ENCODE peak calls at places on chromosomes 7 and 10, in seven cellular contexts. T, V, M, Q, Z, B and O are unnamed samples.

GRCh38 chr7:134696261-134696660 is 49.6 kb downstream of the BPGM start:
- DNase-seq in Q (no peak), M (no peak), B (no peak), Z (no peak), V (no peak), T (no peak), O (no peak)

GRCh38 chr10:22697799-22698198 is 16.6 kb downstream of the PIP4K2A start:
- DNase-seq in Q (no peak), T (no peak), M (no peak), Z (no peak), B (no peak), V (no peak), O (no peak)

GRCh38 chr7:69837387-69838068 is 239.3 kb downstream of the AUTS2 start:
- DNase-seq in Q (no peak), Z (no peak), V (no peak), B (no peak), M (no peak), T (no peak), O (no peak)

GRCh38 chr7:94067506-94067905 is 63.4 kb upstream of the BET1 start:
- DNase-seq in V (no peak), T (no peak), M (no peak), Q (peak), Z (no peak), B (no peak), O (no peak)

GRCh38 chr10:117587036-117587435 is 44.5 kb downstream of the EMX2 start:
- DNase-seq in T (no peak), V (no peak), Q (no peak), Z (no peak), B (no peak), M (no peak), O (no peak)

GRCh38 chr10:24463683-24464426 is 254.9 kb downstream of the KIAA1217 start:
- DNase-seq in V (no peak), Z (peak), Q (peak), M (no peak), T (no peak), B (no peak), O (no peak)

GRCh38 chr7:636396-636795 is 90.1 kb upstream of the DNAAF5 start:
- DNase-seq in T (peak), M (peak), Z (no peak), Q (no peak), V (peak), B (no peak), O (no peak)

GRCh38 chr10:116472874-116473273 is 45.2 kb downstream of the PNLIPRP3 start:
- DNase-seq in V (no peak), B (no peak), Q (peak), Z (no peak), T (no peak), M (no peak), O (no peak)

DNA sequence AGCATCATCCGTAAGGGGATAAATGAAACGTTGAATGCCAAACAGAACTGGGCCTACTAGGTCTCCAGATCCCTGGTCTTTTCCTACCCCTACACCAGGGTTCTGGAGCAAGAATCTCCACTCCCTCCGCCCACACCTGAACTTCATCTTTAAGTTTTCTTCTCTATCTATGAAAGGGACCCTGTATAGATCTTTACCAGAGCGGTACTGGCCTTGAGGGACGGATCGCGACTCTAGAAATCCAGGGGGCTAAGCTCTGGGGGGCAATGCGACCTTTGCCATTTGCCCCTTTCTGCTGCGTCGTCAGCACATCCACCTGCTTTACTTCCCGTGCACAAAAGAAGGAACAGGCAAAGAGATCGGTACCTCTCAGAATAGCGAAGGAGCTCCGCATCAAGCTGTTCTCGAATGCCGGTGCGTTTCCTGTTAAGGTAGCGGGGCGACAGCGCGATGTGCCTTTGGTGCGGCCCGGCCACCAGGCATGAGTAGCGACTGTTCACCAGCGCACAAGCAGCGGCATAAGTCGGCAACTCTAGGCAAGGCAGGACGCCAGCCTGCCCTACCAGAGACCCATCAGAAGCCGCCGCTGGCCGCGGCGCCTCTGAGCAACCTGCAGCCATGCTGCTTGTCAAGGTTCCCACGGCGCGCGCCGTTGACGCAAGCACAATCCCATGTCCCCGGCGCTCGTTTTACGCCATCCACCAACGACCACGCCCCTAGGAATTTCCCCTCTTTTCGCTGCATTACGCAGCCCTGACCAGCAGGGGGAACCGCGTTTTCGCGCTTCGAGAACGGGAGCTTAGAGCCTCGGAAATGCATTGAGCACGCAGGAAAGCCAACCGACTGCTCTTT is at the start of gene POLR1F:
- DNase-seq in B (peak), Q (peak), V (peak), Z (peak), M (peak), T (peak), O (peak)
- TF ChIP-seq POLR2A in B (peak), Q (peak), V (peak), Z (peak), M (peak), T (peak), O (peak)

DNA sequence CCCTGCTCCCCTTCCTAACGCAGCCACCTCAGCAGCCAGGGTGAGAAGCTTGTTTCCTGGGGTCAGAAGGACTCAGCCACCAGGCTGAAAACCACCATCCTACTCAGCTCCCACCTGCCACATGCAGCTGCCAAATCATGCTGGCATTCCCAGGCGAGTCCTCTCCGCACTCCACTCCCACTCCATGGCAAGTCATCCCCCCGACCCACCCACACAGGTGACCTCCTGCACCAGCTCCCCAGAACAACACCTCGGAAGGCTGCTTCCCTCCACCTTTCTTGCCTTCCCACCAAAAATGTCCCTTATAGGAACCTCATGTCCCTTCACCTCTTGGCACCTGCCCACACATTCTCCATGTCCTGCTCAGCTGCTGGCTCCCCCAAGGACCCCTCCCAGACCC is 4.6 kb downstream of the PDAP1 start:
- DNase-seq in V (no peak), M (no peak), B (no peak), Z (no peak), T (no peak), Q (no peak), O (no peak)
- TF ChIP-seq POLR2A in V (no peak), M (no peak), B (no peak), Z (no peak), T (no peak), Q (no peak), O (no peak)

GRCh38 chr7:44799939-44800338 is 3.5 kb downstream of the PPIA start:
- DNase-seq in B (no peak), Z (no peak), M (no peak), Q (no peak), T (no peak), V (no peak), O (no peak)
- TF ChIP-seq POLR2A in B (no peak), Z (no peak), M (no peak), Q (no peak), T (no peak), V (no peak), O (no peak)

GRCh38 chr10:96272256-96272985 is 1.1 kb upstream of the BLNK start:
- DNase-seq in Q (no peak), B (no peak), V (no peak), M (no peak), Z (no peak), T (no peak), O (no peak)
- TF ChIP-seq POLR2A in Q (no peak), B (no peak), V (no peak), M (no peak), Z (no peak), T (no peak), O (no peak)

DNA sequence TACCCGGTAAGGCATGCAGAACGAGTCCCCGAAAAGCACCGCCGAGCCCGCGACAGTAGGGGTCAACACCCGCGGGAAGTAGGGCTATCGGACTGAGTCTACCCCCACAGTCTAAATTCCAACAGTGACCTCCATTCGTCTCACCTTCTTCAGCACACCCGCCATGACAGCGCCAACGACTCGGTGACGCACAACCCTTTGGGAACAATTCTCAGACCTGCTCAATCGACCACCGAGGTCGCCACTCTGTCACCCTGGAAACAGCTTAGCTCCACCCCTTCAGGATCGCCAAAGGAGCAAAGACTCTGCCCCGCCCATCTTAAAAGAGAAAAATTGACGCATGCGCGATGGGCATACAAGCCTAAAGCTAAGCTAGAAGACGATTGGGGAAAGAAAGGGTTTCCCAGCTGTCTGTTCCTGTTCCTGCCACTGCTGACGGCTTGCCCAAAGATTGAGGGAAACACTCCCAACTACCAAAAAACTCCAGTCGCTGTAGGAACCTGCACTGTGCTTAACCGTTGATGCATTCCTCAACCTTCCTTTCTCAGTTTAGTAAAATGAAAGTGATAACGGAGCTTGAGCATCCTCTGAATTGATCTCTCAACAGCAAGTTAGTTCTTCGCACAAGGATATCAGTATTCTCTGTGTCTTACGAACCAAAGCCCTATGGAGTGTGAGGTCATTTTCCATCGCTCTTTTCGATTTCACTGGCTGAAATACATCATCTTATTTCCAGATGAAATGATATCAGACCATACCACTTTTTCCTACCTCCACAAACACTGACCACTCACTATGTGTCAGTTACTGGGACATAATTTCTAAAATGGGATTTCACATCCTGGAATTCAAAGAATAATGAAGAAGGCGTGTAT is at the start of gene NDUFA5:
- DNase-seq in M (peak), Q (peak), Z (peak), T (peak), B (peak), V (peak), O (peak)
- TF ChIP-seq POLR2A in M (no peak), Q (peak), Z (peak), T (peak), B (peak), V (peak), O (no peak)

DNA sequence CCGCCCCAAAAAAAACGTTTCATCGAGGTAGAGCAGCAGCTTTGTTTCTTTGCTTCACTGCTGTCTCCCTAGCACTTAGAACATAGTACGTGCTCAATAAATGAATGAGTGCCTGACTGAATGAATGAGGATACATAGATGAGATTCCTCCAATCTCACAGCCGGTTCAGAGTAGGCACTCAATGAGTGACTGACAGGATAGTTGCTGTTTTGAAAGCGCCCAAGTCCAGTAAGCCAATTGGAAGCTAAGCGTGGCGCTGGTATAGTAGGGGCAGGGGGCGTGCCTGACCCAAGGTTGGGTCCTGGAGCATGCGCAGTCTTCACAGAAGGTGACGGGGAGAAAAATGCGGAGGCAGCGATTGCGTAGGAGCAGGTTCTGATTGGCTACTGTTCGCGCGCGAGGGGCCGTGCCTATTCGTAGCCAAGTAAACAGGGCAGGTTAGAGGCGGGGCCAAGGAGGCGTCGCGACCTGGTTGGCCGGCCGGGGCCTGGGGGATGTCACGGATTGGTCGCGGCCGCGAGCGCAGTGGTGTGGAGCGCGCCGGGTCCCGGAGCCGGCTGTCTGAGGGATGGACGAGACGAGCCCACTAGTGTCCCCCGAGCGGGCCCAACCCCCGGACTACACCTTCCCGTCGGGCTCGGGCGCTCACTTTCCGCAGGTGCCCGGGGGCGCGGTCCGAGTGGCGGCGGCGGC is at the start of gene PI4K2A:
- DNase-seq in M (peak), T (peak), B (peak), Q (peak), V (peak), Z (peak), O (peak)
- TF ChIP-seq POLR2A in M (peak), T (no peak), B (peak), Q (peak), V (peak), Z (peak), O (peak)

DNA sequence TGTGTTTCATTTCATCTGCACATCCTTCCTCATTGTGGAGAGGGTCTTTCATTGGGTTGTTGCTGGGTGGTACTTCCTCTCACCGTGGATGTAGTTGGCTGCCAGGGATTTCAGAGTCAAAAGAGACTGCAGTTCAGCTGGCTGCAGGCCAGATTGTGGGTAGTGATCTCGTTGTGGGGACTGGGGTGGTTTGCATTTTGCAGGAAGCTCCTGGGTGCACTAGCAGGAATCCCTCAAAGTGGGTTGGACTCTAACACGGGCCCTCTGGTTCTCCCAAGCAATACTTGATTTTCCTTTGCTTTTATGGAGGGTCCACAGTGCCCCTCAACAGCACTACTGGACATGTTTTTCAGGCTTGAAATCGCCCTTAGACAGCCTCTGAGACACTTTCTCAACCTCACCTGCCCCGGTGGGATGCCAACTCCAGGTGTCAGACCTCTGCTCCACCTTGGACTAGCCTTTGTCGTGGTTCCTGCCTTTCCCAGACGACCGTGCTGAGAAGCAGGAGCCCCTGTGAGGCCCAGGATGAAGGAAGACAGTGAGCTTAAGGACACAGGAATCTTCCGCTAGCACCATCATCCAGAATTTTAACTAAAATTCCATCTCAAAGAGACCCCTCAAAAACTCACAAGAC is 23.9 kb upstream of the ZNF273 start:
- DNase-seq in Z (no peak), Q (no peak), V (no peak), T (no peak), B (no peak), M (no peak), O (no peak)
- TF ChIP-seq POLR2A in Z (no peak), Q (no peak), V (no peak), T (no peak), B (no peak), M (no peak), O (no peak)